ENCODE peak calls at places on chromosomes 6 and 20, in four cellular contexts. One of them, this sample, is unnamed.

GRCh38 chr20:38970302-38970701 is 8.2 kb downstream of the DHX35 start:
- DNase-seq in Caki2: no peak
- DNase-seq in mammary epithelial cell: peak
- DNase-seq in omental fat pad: no peak
- DNase-seq in this sample: no peak

GRCh38 chr6:25103603-25104002 is 167.8 kb upstream of the RIPOR2 start:
- DNase-seq in omental fat pad: no peak
- DNase-seq in mammary epithelial cell: no peak
- DNase-seq in Caki2: peak
- DNase-seq in this sample: peak

GRCh38 chr6:148818939-148819575 is 72.2 kb downstream of the UST start:
- DNase-seq in omental fat pad: no peak
- DNase-seq in mammary epithelial cell: peak
- DNase-seq in Caki2: no peak
- DNase-seq in this sample: no peak

GRCh38 chr20:44792794-44793193 is 17.6 kb downstream of the RIMS4 start:
- DNase-seq in mammary epithelial cell: no peak
- DNase-seq in omental fat pad: no peak
- DNase-seq in Caki2: no peak
- DNase-seq in this sample: no peak

GRCh38 chr6:22457986-22458385 is 111.4 kb upstream of the HDGFL1 start:
- DNase-seq in mammary epithelial cell: no peak
- DNase-seq in Caki2: no peak
- DNase-seq in omental fat pad: no peak
- DNase-seq in this sample: no peak

GRCh38 chr6:72620866-72621242 is 1.0 kb upstream of the KCNQ5 start:
- DNase-seq in Caki2: no peak
- DNase-seq in omental fat pad: no peak
- DNase-seq in mammary epithelial cell: no peak
- DNase-seq in this sample: no peak

GRCh38 chr6:44076366-44077200 is 50.7 kb downstream of the MRPL14 start:
- DNase-seq in mammary epithelial cell: no peak
- DNase-seq in omental fat pad: no peak
- DNase-seq in Caki2: no peak
- DNase-seq in this sample: no peak

GRCh38 chr6:52352239-52353008 is 9.5 kb upstream of the PAQR8 start:
- DNase-seq in mammary epithelial cell: peak
- DNase-seq in omental fat pad: no peak
- DNase-seq in Caki2: peak
- DNase-seq in this sample: peak

GRCh38 chr6:18101271-18101670 is 21.2 kb downstream of the NHLRC1 start:
- DNase-seq in omental fat pad: no peak
- DNase-seq in Caki2: no peak
- DNase-seq in mammary epithelial cell: peak
- DNase-seq in this sample: no peak

GRCh38 chr20:57698191-57698866 is 11.5 kb downstream of the PMEPA1 start:
- DNase-seq in omental fat pad: no peak
- DNase-seq in mammary epithelial cell: peak
- DNase-seq in Caki2: peak
- DNase-seq in this sample: peak

GRCh38 chr6:157753291-157753690 is 69.8 kb upstream of the SNX9 start:
- DNase-seq in mammary epithelial cell: peak
- DNase-seq in Caki2: no peak
- DNase-seq in omental fat pad: no peak
- DNase-seq in this sample: no peak

GRCh38 chr6:157513004-157513603 is 132.1 kb downstream of the ZDHHC14 start:
- DNase-seq in mammary epithelial cell: no peak
- DNase-seq in Caki2: no peak
- DNase-seq in omental fat pad: no peak
- DNase-seq in this sample: no peak

GRCh38 chr6:113619077-113619476 is 238.1 kb upstream of the MARCKS start:
- DNase-seq in mammary epithelial cell: peak
- DNase-seq in Caki2: no peak
- DNase-seq in omental fat pad: no peak
- DNase-seq in this sample: no peak

GRCh38 chr20:35312348-35312747 is 20.1 kb upstream of the FAM83C start:
- DNase-seq in mammary epithelial cell: peak
- DNase-seq in Caki2: peak
- DNase-seq in omental fat pad: no peak
- DNase-seq in this sample: peak

GRCh38 chr6:115932481-115932880 is 128.2 kb downstream of the FRK start:
- DNase-seq in Caki2: peak
- DNase-seq in mammary epithelial cell: peak
- DNase-seq in omental fat pad: no peak
- DNase-seq in this sample: no peak

GRCh38 chr6:170175644-170176620 is 114.9 kb downstream of the DLL1 start:
- DNase-seq in mammary epithelial cell: no peak
- DNase-seq in Caki2: no peak
- DNase-seq in omental fat pad: no peak
- DNase-seq in this sample: no peak

GRCh38 chr20:56458227-56458821 is 10.1 kb upstream of the RTF2 start:
- DNase-seq in omental fat pad: no peak
- DNase-seq in Caki2: no peak
- DNase-seq in mammary epithelial cell: no peak
- DNase-seq in this sample: no peak

GRCh38 chr20:53434662-53435061 is 159.0 kb downstream of the ZNF217 start:
- DNase-seq in Caki2: no peak
- DNase-seq in mammary epithelial cell: no peak
- DNase-seq in omental fat pad: no peak
- DNase-seq in this sample: no peak

GRCh38 chr6:35663447-35664235 is 25.1 kb downstream of the FKBP5 start:
- DNase-seq in mammary epithelial cell: peak
- DNase-seq in Caki2: no peak
- DNase-seq in omental fat pad: no peak
- DNase-seq in this sample: no peak

GRCh38 chr6:118893095-118893881 is 664 bp upstream of the ASF1A start:
- DNase-seq in Caki2: no peak
- DNase-seq in omental fat pad: no peak
- DNase-seq in mammary epithelial cell: peak
- DNase-seq in this sample: peak

GRCh38 chr6:117482240-117483003 is at the start of gene DCBLD1:
- DNase-seq in omental fat pad: peak
- DNase-seq in Caki2: peak
- DNase-seq in mammary epithelial cell: peak
- DNase-seq in this sample: no peak

GRCh38 chr6:166581091-166581511 is 5.4 kb downstream of the RAMACL start:
- DNase-seq in Caki2: no peak
- DNase-seq in mammary epithelial cell: no peak
- DNase-seq in omental fat pad: no peak
- DNase-seq in this sample: no peak

GRCh38 chr6:122651031-122651430 is 40.8 kb downstream of the PKIB start:
- DNase-seq in Caki2: no peak
- DNase-seq in mammary epithelial cell: no peak
- DNase-seq in omental fat pad: no peak
- DNase-seq in this sample: no peak

GRCh38 chr6:138620630-138621029 is 121.3 kb upstream of the NHSL1 start:
- DNase-seq in Caki2: no peak
- DNase-seq in mammary epithelial cell: no peak
- DNase-seq in omental fat pad: no peak
- DNase-seq in this sample: no peak

GRCh38 chr6:31663087-31663960 is 1.5 kb downstream of the GPANK1 start:
- DNase-seq in Caki2: no peak
- DNase-seq in omental fat pad: no peak
- DNase-seq in mammary epithelial cell: peak
- DNase-seq in this sample: no peak

GRCh38 chr20:53579266-53579580 is 14.4 kb downstream of the ZNF217 start:
- DNase-seq in omental fat pad: no peak
- DNase-seq in Caki2: no peak
- DNase-seq in mammary epithelial cell: no peak
- DNase-seq in this sample: no peak

GRCh38 chr6:4155848-4156466 is 20.6 kb upstream of the ECI2 start:
- DNase-seq in mammary epithelial cell: peak
- DNase-seq in Caki2: peak
- DNase-seq in omental fat pad: peak
- DNase-seq in this sample: peak

GRCh38 chr20:44738779-44739477 is 6.7 kb upstream of the KCNK15 start:
- DNase-seq in mammary epithelial cell: peak
- DNase-seq in omental fat pad: peak
- DNase-seq in Caki2: peak
- DNase-seq in this sample: no peak

GRCh38 chr6:12605888-12606345 is 110.7 kb upstream of the PHACTR1 start:
- DNase-seq in omental fat pad: peak
- DNase-seq in mammary epithelial cell: peak
- DNase-seq in Caki2: peak
- DNase-seq in this sample: no peak

GRCh38 chr6:84773431-84774173 is 9.2 kb upstream of the TBX18 start:
- DNase-seq in Caki2: no peak
- DNase-seq in mammary epithelial cell: peak
- DNase-seq in omental fat pad: no peak
- DNase-seq in this sample: no peak

GRCh38 chr20:19823971-19824370 is 65.9 kb downstream of the RIN2 start:
- DNase-seq in omental fat pad: no peak
- DNase-seq in Caki2: no peak
- DNase-seq in mammary epithelial cell: no peak
- DNase-seq in this sample: no peak

This sample was measured in epithelial cell of proximal tubule.